ENCODE peak calls at places on chromosomes 11 and 22, in seven cellular contexts. X is stomach; E is tibial nerve; R is Peyer's patch; W is brain microvascular endothelial cell; O is aorta; L is CD8-positive, alpha-beta T cell. B is an unnamed sample.
A peak's percentile ranks its signal among the peaks of the same experiment; 100 is the strongest.

GRCh38 chr11:13008625-13009475 is at the start of gene RASSF10:
- DNase-seq in W (no peak), X (peak; percentile 94), E (no peak), L (no peak), R (peak; percentile 77), O (no peak), B (peak; percentile 57)

GRCh38 chr22:32950366-32950765 is 107.8 kb downstream of the SYN3 start:
- DNase-seq in L (no peak), O (no peak), E (no peak), W (no peak), X (no peak), R (no peak), B (no peak)

GRCh38 chr22:37633693-37634504 is 5.6 kb upstream of the SH3BP1 start:
- DNase-seq in W (peak; percentile 76), E (peak; percentile 71), R (peak; percentile 72), O (peak; percentile 96), X (peak; percentile 86), L (peak; percentile 61), B (peak; percentile 47)

GRCh38 chr11:101428918-101429317 is 154.9 kb downstream of the TRPC6 start:
- DNase-seq in W (peak; percentile 20), X (no peak), O (no peak), R (no peak), L (no peak), E (no peak), B (no peak)

GRCh38 chr22:25057013-25057881 is 104.7 kb downstream of the KIAA1671 start:
- DNase-seq in R (peak; percentile 89), X (peak; percentile 78), O (peak; percentile 62), L (peak; percentile 80), E (peak; percentile 76), W (peak; percentile 43), B (no peak)

GRCh38 chr22:50473855-50474671 is 772 bp downstream of the SBF1 start:
- DNase-seq in W (peak; percentile 55), L (peak; percentile 43), R (peak; percentile 74), E (no peak), O (no peak), X (peak; percentile 49), B (no peak)

GRCh38 chr22:49155809-49156580 is 671.7 kb downstream of the BRD1 start:
- DNase-seq in E (no peak), X (no peak), O (no peak), W (no peak), R (no peak), L (no peak), B (no peak)

GRCh38 chr11:45847908-45848316 is 637 bp downstream of the CRY2 start:
- DNase-seq in L (peak; percentile 34), E (peak; percentile 24), X (peak; percentile 66), W (peak; percentile 46), O (peak; percentile 65), R (no peak), B (no peak)

GRCh38 chr22:38467904-38468760 is at the start of gene KDELR3:
- DNase-seq in L (peak; percentile 47), E (peak; percentile 26), X (peak; percentile 72), O (peak; percentile 79), R (peak; percentile 83), W (peak; percentile 40), B (no peak)

GRCh38 chr11:46306296-46306853 is 28.9 kb downstream of the CREB3L1 start:
- DNase-seq in R (no peak), E (no peak), W (no peak), X (no peak), L (no peak), O (no peak), B (no peak)

GRCh38 chr11:32918427-32918826 is 25.8 kb downstream of the QSER1 start:
- DNase-seq in X (no peak), W (no peak), L (no peak), R (no peak), E (no peak), O (no peak), B (no peak)

GRCh38 chr11:62370743-62371440 is 33.6 kb downstream of the ASRGL1 start:
- DNase-seq in R (peak; percentile 74), L (peak; percentile 30), X (peak; percentile 52), W (no peak), O (peak; percentile 55), E (no peak), B (no peak)

GRCh38 chr11:77250881-77251640 is 50.4 kb downstream of the GDPD4 start:
- DNase-seq in R (no peak), W (peak; percentile 7), X (no peak), E (no peak), L (no peak), O (no peak), B (no peak)

GRCh38 chr11:112795142-112795815 is 165.9 kb upstream of the NCAM1 start:
- DNase-seq in W (peak; percentile 12), O (peak; percentile 62), E (peak; percentile 40), R (no peak), L (peak; percentile 11), X (peak; percentile 35), B (no peak)

GRCh38 chr11:86116386-86116726 is 47.5 kb upstream of the PICALM start:
- DNase-seq in R (no peak), L (no peak), E (no peak), O (no peak), X (no peak), W (peak; percentile 60), B (peak; percentile 79)

GRCh38 chr11:34972892-34973291 is 56.5 kb downstream of the PDHX start:
- DNase-seq in W (no peak), R (no peak), X (no peak), L (no peak), E (no peak), O (no peak), B (no peak)

GRCh38 chr22:48880749-48881148 is 946.9 kb downstream of the BRD1 start:
- DNase-seq in X (no peak), L (no peak), R (no peak), E (no peak), O (no peak), W (no peak), B (no peak)

GRCh38 chr11:1123970-1124369 is 33.8 kb upstream of the MUC5AC start:
- DNase-seq in X (no peak), L (no peak), O (no peak), W (no peak), E (no peak), R (no peak), B (no peak)

GRCh38 chr11:125627236-125627910 is 2.4 kb downstream of the CHEK1 start:
- DNase-seq in X (no peak), E (no peak), L (no peak), O (no peak), W (no peak), R (no peak), B (no peak)

GRCh38 chr22:26342719-26343449 is 86.2 kb upstream of the ASPHD2 start:
- DNase-seq in E (no peak), L (no peak), R (no peak), X (no peak), O (no peak), W (no peak), B (no peak)

GRCh38 chr22:35231585-35232084 is 25.7 kb upstream of the HMGXB4 start:
- DNase-seq in O (peak; percentile 49), R (peak; percentile 77), E (peak; percentile 6), L (peak; percentile 72), W (peak; percentile 31), X (peak; percentile 72), B (peak; percentile 38)

GRCh38 chr22:24003887-24004286 is 1.4 kb downstream of the GSTT4 start:
- DNase-seq in W (no peak), E (no peak), O (no peak), R (no peak), L (no peak), X (no peak), B (no peak)

DNA sequence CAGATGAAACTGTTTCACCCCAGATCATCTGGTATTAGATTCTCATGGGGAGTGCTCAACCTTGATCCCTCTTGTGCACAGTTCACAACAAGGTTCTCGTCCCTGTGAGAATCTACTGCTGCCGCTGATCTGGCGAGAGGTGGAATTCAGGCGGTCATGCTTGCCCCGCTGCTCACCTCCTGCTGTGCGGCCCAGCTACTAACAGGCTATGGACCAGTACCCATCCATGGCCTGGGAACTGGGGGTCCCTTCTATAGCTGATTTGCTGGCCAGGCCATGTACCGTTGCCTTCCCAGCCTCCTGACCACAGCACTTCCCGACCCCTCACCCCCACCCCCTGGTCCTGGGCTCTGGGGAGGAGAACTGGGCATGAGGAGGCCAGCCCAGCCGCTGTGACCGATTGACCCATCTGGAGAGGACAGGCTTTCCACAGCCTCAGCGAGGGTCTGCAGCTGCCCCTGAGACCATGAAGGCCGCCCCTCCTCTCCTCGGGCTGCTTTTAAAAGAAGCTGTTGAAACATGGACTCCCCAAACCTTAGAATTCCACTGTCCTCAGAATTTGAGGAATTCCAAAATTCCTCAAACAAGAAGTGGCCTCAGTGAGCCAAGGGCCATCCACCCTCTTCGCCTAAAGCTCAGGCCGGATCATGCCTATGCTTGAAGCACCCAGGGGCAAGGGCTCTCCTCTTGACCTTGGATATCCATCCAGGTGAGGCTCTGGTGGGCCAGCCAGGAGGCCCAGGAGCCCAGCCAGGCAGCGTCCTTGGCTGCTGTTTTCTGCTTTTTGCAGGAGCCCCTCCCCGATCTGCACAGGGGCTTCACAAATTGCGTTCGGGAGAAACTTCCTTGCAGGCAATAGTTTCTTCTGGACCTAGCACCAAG is 2.4 kb downstream of the PHLDA2 start:
- DNase-seq in R (peak; percentile 49), E (no peak), X (no peak), O (peak; percentile 48), L (no peak), W (no peak), B (no peak)
- H3K36me3 ChIP-seq in R (no peaks in the 10 kb centered on the region), E (no peaks in the 10 kb centered on the region), X (no peaks in the 10 kb centered on the region), O (no peaks in the 10 kb centered on the region), L (no peaks in the 10 kb centered on the region), W (no peaks in the 10 kb centered on the region), B (no peaks in the 10 kb centered on the region)

DNA sequence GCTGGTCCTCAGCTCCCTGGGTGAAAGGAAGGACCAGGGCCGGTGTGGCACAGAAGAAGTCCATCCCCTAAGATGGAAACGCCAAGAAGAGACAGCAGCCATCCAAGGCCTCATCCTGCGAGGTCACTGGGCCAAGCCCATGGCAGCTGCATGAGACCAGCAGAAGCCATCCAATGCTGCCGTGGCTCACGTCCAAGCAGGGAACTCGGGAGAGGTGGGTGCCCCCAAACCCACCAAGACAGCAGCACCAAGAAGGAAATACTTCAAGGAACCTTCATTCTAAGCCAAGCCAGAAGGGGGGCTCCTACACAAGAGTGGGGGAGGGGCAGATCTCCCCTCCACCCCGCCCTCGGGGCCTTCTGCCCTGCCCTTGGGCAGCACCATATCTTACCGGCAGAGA is 49.6 kb downstream of the IGSF9B start:
- DNase-seq in X (no peak), E (no peak), R (no peak), L (no peak), O (no peak), W (no peak), B (no peak)
- H3K36me3 ChIP-seq in X (no peaks in the 10 kb centered on the region), E (no peaks in the 10 kb centered on the region), R (no peaks in the 10 kb centered on the region), L (no peaks in the 10 kb centered on the region), O (peaks cover 3% of the 10 kb centered on the region), W (no peaks in the 10 kb centered on the region), B (no peaks in the 10 kb centered on the region)

DNA sequence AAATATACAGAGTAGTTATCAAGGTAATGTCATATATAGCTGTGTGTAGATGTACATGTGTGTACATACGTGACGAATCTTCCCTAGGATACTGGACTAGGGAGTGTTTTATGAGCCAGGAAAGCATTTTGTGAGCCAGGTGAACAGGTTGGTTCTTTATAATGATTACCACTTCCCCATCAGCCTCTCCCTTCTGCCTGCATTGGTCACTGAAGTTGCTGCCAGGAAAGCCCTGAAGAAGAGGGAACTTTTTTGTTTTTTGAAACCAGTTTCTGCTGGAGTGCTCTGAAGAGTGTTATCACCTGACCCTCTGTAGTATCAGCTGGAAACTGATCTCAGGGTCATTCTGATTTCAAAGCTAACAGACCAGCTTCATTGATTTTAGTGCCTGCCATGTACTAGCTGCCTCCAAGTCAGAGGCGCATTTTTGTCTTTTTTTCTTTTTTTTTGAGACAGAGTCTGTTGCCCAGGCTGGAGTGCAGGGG is 14.2 kb upstream of the ST14 start:
- DNase-seq in W (no peak), E (no peak), X (no peak), O (no peak), R (no peak), L (no peak), B (no peak)
- H3K36me3 ChIP-seq in W (peaks cover 28% of the 10 kb centered on the region), E (peaks cover 3% of the 10 kb centered on the region), X (peaks cover 7% of the 10 kb centered on the region), O (no peaks in the 10 kb centered on the region), R (peaks cover 29% of the 10 kb centered on the region), L (no peaks in the 10 kb centered on the region), B (no peaks in the 10 kb centered on the region)

GRCh38 chr11:68546555-68546954 is 86.0 kb downstream of the PPP6R3 start:
- DNase-seq in O (no peak), X (no peak), E (no peak), L (no peak), W (peak; percentile 43), R (no peak), B (no peak)
- H3K36me3 ChIP-seq in O (peaks cover 2% of the 10 kb centered on the region), X (peaks cover 12% of the 10 kb centered on the region), E (no peaks in the 10 kb centered on the region), L (peaks cover 32% of the 10 kb centered on the region), W (peaks cover 13% of the 10 kb centered on the region), R (peaks cover 76% of the 10 kb centered on the region), B (peaks cover 2% of the 10 kb centered on the region)